ENCODE peak calls at places on chromosome 17, in seven cellular contexts. H is PC-3, M is progenitor cell of endocrine pancreas, L is GM13977, G is left ventricle myocardium inferior, U is GM06990, T is BE2C. A is an unnamed sample.
A peak's percentile ranks its signal among the peaks of the same experiment; 100 is the strongest.

GRCh38 chr17:81553616-81554181 is 1.5 kb upstream of the FAAP100 start:
- DNase-seq in H (peak; percentile 89), M (no peak), L (no peak), G (no peak), U (no peak), T (peak; percentile 60), A (no peak)

GRCh38 chr17:80264048-80264792 is 3.6 kb downstream of the RNF213 start:
- DNase-seq in H (no peak), M (no peak), L (no peak), G (no peak), U (peak; percentile 57), T (no peak), A (no peak)

GRCh38 chr17:70137451-70138230 is 31.7 kb upstream of the KCNJ2 start:
- DNase-seq in H (peak; percentile 89), M (no peak), L (peak; percentile 73), G (no peak), U (peak; percentile 57), T (no peak), A (no peak)

GRCh38 chr17:5694507-5694906 is 110.2 kb upstream of the NLRP1 start:
- DNase-seq in H (peak; percentile 29), M (no peak), L (no peak), G (no peak), U (no peak), T (peak; percentile 21), A (no peak)

GRCh38 chr17:81429813-81430510 is 34.7 kb downstream of the BAHCC1 start:
- DNase-seq in H (no peak), M (no peak), L (no peak), G (peak; percentile 44), U (no peak), T (peak; percentile 74), A (no peak)

GRCh38 chr17:10513284-10514067 is 4.9 kb downstream of the MYH1 start:
- DNase-seq in H (no peak), M (no peak), L (no peak), G (no peak), U (no peak), T (no peak), A (no peak)

GRCh38 chr17:2394775-2395191 is 6.1 kb downstream of the MNT start:
- DNase-seq in H (no peak), M (no peak), L (no peak), G (no peak), U (no peak), T (no peak), A (no peak)

GRCh38 chr17:45051060-45051719 is at the start of gene DCAKD:
- DNase-seq in H (peak; percentile 99), M (peak; percentile 87), L (peak; percentile 96), G (peak; percentile 96), U (peak; percentile 97), T (peak; percentile 97), A (peak; percentile 89)

GRCh38 chr17:59620518-59621259 is 994 bp downstream of the CLTC start:
- DNase-seq in H (peak; percentile 51), M (no peak), L (peak; percentile 47), G (peak; percentile 30), U (peak; percentile 29), T (peak; percentile 50), A (no peak)

GRCh38 chr17:27581016-27581415 is 50.0 kb upstream of the LGALS9 start:
- DNase-seq in H (no peak), M (no peak), L (no peak), G (no peak), U (no peak), T (no peak), A (no peak)

GRCh38 chr17:81120149-81120484 is 45.2 kb upstream of the PVALEF start:
- DNase-seq in H (peak; percentile 28), M (no peak), L (no peak), G (no peak), U (no peak), T (no peak), A (no peak)

GRCh38 chr17:30840775-30841174 is 9.0 kb downstream of the ATAD5 start:
- DNase-seq in H (no peak), M (no peak), L (no peak), G (no peak), U (no peak), T (no peak), A (no peak)

GRCh38 chr17:17742133-17742621 is 60.9 kb downstream of the RAI1 start:
- DNase-seq in H (no peak), M (no peak), L (no peak), G (no peak), U (no peak), T (no peak), A (no peak)

GRCh38 chr17:35147313-35147982 is at the start of gene UNC45B:
- DNase-seq in H (no peak), M (no peak), L (no peak), G (peak; percentile 69), U (no peak), T (no peak), A (no peak)

GRCh38 chr17:17321356-17322025 is 18.3 kb downstream of the NT5M start:
- DNase-seq in H (no peak), M (no peak), L (peak; percentile 3), G (no peak), U (no peak), T (no peak), A (no peak)

GRCh38 chr17:18257268-18257681 is 1.3 kb downstream of the FLII start:
- DNase-seq in H (peak; percentile 85), M (no peak), L (no peak), G (no peak), U (no peak), T (no peak), A (no peak)

GRCh38 chr17:40516581-40517285 is 15.3 kb upstream of the TNS4 start:
- DNase-seq in H (peak; percentile 93), M (no peak), L (peak; percentile 80), G (no peak), U (peak; percentile 65), T (no peak), A (no peak)

GRCh38 chr17:45186955-45187354 is 25.3 kb downstream of the HEXIM2 start:
- DNase-seq in H (no peak), M (no peak), L (no peak), G (no peak), U (no peak), T (no peak), A (no peak)

GRCh38 chr17:3543453-3543852 is 14.2 kb downstream of the TRPV3 start:
- DNase-seq in H (no peak), M (no peak), L (no peak), G (no peak), U (no peak), T (no peak), A (no peak)

GRCh38 chr17:21235921-21236320 is 17.3 kb downstream of the NATD1 start:
- DNase-seq in H (no peak), M (no peak), L (no peak), G (no peak), U (no peak), T (no peak), A (no peak)

GRCh38 chr17:68570531-68570930 is 30.6 kb downstream of the FAM20A start:
- DNase-seq in H (no peak), M (no peak), L (no peak), G (no peak), U (no peak), T (no peak), A (no peak)

GRCh38 chr17:45171338-45172231 is 9.9 kb downstream of the HEXIM2 start:
- DNase-seq in H (peak; percentile 93), M (no peak), L (no peak), G (no peak), U (no peak), T (no peak), A (peak; percentile 68)

DNA sequence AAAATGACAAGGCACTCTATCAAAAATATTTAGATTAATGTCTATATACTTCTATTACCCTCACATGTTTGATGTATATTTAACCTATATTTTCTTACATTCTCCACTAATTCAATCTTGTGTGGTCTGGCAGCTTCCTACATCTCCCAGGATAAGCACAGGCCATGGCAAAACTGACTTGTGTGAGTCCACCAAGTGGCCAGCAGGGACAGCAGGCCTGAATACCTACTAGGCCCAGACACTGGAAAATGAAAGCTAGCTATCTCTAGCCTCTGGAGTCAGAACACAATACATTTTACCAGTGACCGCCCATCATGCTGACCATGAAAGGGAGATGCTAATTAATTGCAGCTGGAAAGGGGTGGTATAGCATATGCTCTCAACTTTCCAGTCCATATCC is 132.3 kb downstream of the PCTP start:
- DNase-seq in H (no peak), M (no peak), L (no peak), G (no peak), U (no peak), T (peak; percentile 15), A (no peak)
- TF ChIP-seq CTCF in H (no peak), M (peak; percentile 28), L (no peak), G (no peak), U (no peak), T (peak; percentile 23), A (no peak)

DNA sequence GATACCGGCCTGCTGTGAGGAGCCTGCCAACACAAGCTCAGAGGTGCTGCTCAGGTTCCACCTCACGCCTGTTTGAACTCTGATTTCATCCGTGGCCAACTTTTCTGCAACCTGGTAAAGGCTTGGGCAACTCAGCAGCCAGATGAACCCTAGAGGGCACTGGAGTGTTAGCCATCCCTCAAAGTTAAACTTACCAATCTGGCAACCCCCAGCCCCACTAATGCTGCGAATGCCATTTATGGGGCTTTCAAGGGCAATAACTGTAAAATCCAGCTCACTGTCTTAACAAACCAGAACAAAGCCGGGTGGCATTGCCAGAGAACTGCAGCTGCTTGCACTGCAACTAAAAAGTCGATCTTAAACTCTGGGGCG is 105.5 kb downstream of the AXIN2 start:
- DNase-seq in H (peak; percentile 43), M (no peak), L (no peak), G (no peak), U (no peak), T (no peak), A (no peak)
- TF ChIP-seq CTCF in H (peak; percentile 59), M (peak; percentile 42), L (no peak), G (peak; percentile 60), U (peak; percentile 25), T (peak; percentile 27), A (no peak)

GRCh38 chr17:57004944-57005579 is 27.1 kb downstream of the SCPEP1 start:
- DNase-seq in H (peak; percentile 51), M (no peak), L (peak; percentile 54), G (no peak), U (peak; percentile 78), T (no peak), A (no peak)
- TF ChIP-seq CTCF in H (peak; percentile 75), M (peak; percentile 36), L (peak; percentile 36), G (peak; percentile 53), U (peak; percentile 26), T (peak; percentile 31), A (no peak)

GRCh38 chr17:48162946-48163506 is 55.5 kb downstream of the SNX11 start:
- DNase-seq in H (peak; percentile 26), M (no peak), L (peak; percentile 69), G (no peak), U (no peak), T (peak; percentile 49), A (peak; percentile 54)

GRCh38 chr17:48162305-48162934 is 54.9 kb downstream of the SNX11 start:
- DNase-seq in H (no peak), M (no peak), L (no peak), G (no peak), U (no peak), T (no peak), A (no peak)

GRCh38 chr17:48160177-48160967 is 52.8 kb downstream of the SNX11 start:
- DNase-seq in H (no peak), M (peak; percentile 24), L (no peak), G (no peak), U (no peak), T (no peak), A (no peak)

GRCh38 chr17:48161127-48161905 is 53.8 kb downstream of the SNX11 start:
- DNase-seq in H (no peak), M (no peak), L (no peak), G (no peak), U (no peak), T (no peak), A (no peak)

GRCh38 chr17:48163809-48164208 is 56.2 kb downstream of the SNX11 start:
- DNase-seq in H (no peak), M (no peak), L (no peak), G (no peak), U (no peak), T (no peak), A (no peak)
- TF ChIP-seq CTCF in H (peak; percentile 61), M (peak; percentile 18), L (no peak), G (no peak), U (no peak), T (peak; percentile 19), A (no peak)

A was measured in mesothelial cell of epicardium.